ENCODE peak calls at places on chromosomes 1 and 21, in five cellular contexts. C is colonic mucosa; P is CD8-positive, alpha-beta T cell; K is uterus; U is fibroblast of the aortic adventitia. O is an unnamed sample.
A peak's percentile ranks its signal among the peaks of the same experiment; 100 is the strongest.

GRCh38 chr1:218625393-218625792 is 280.3 kb downstream of the TGFB2 start:
- DNase-seq in C (no peak), P (no peak), K (no peak), U (no peak), O (no peak)

GRCh38 chr1:15938628-15939161 is 37.2 kb downstream of the ZBTB17 start:
- DNase-seq in C (no peak), P (no peak), K (no peak), U (no peak), O (no peak)

GRCh38 chr1:197526736-197527371 is 248.4 kb downstream of the DENND1B start:
- DNase-seq in C (no peak), P (no peak), K (no peak), U (peak; percentile 63), O (no peak)

GRCh38 chr1:231026576-231026975 is 13.5 kb downstream of the FAM89A start:
- DNase-seq in C (no peak), P (no peak), K (no peak), U (no peak), O (no peak)

GRCh38 chr1:69824932-69825331 is 257.2 kb downstream of the LRRC7 start:
- DNase-seq in C (no peak), P (no peak), K (no peak), U (peak; percentile 5), O (no peak)

GRCh38 chr1:192807221-192807967 is 1.4 kb upstream of the RGS2 start:
- DNase-seq in C (no peak), P (no peak), K (no peak), U (peak; percentile 66), O (no peak)

GRCh38 chr1:8189931-8190483 is 127.9 kb upstream of the SLC45A1 start:
- DNase-seq in C (no peak), P (no peak), K (no peak), U (peak; percentile 48), O (no peak)

GRCh38 chr1:222224576-222224975 is 323.3 kb downstream of the HHIPL2 start:
- DNase-seq in C (no peak), P (no peak), K (no peak), U (peak; percentile 27), O (no peak)

GRCh38 chr1:2501041-2501819 is 25.1 kb downstream of the PLCH2 start:
- DNase-seq in C (no peak), P (no peak), K (no peak), U (no peak), O (no peak)

GRCh38 chr1:80445021-80445420 is 1355.7 kb upstream of the ADGRL2 start:
- DNase-seq in C (no peak), P (no peak), K (no peak), U (no peak), O (no peak)

GRCh38 chr1:226938903-226939438 is 1.1 kb upstream of the COQ8A start:
- DNase-seq in C (no peak), P (no peak), K (no peak), U (peak; percentile 73), O (no peak)

GRCh38 chr1:223772771-223773160 is 60.4 kb downstream of the CAPN2 start:
- DNase-seq in C (peak; percentile 11), P (no peak), K (no peak), U (no peak), O (no peak)

GRCh38 chr1:85243336-85243735 is 16.1 kb downstream of the C1orf52 start:
- DNase-seq in C (no peak), P (no peak), K (no peak), U (no peak), O (no peak)

GRCh38 chr1:197775282-197776262 is at the start of gene DENND1B:
- DNase-seq in C (peak; percentile 87), P (peak; percentile 56), K (peak; percentile 43), U (peak; percentile 43), O (peak; percentile 81)

GRCh38 chr1:93056214-93056613 is 22.9 kb upstream of the MTF2 start:
- DNase-seq in C (no peak), P (no peak), K (no peak), U (peak; percentile 43), O (no peak)

GRCh38 chr1:205270764-205271163 is 43.0 kb downstream of the TMCC2 start:
- DNase-seq in C (no peak), P (no peak), K (no peak), U (peak; percentile 50), O (no peak)

GRCh38 chr1:212514056-212514614 is 81.4 kb downstream of the NENF start:
- DNase-seq in C (peak; percentile 85), P (no peak), K (no peak), U (peak; percentile 15), O (no peak)

GRCh38 chr1:205648212-205648910 is 16.6 kb upstream of the ELK4 start:
- DNase-seq in C (no peak), P (no peak), K (no peak), U (no peak), O (no peak)

GRCh38 chr21:36847189-36847588 is 119.3 kb downstream of the HLCS start:
- DNase-seq in C (no peak), P (no peak), K (no peak), U (peak; percentile 73), O (no peak)

GRCh38 chr1:163170975-163171676 is 31.6 kb downstream of the RGS5 start:
- DNase-seq in C (no peak), P (no peak), K (no peak), U (peak; percentile 74), O (no peak)

GRCh38 chr1:13754510-13755103 is 54.6 kb downstream of the PRDM2 start:
- DNase-seq in C (no peak), P (no peak), K (no peak), U (peak; percentile 20), O (no peak)

GRCh38 chr21:17590443-17590842 is 22.3 kb downstream of the BTG3 start:
- DNase-seq in C (no peak), P (no peak), K (no peak), U (peak; percentile 78), O (no peak)

GRCh38 chr1:246151796-246152434 is 355.2 kb downstream of the SMYD3 start:
- DNase-seq in C (no peak), P (no peak), K (no peak), U (no peak), O (no peak)

GRCh38 chr21:39515684-39516083 is 63.9 kb downstream of the SH3BGR start:
- DNase-seq in C (no peak), P (no peak), K (no peak), U (no peak), O (no peak)

DNA sequence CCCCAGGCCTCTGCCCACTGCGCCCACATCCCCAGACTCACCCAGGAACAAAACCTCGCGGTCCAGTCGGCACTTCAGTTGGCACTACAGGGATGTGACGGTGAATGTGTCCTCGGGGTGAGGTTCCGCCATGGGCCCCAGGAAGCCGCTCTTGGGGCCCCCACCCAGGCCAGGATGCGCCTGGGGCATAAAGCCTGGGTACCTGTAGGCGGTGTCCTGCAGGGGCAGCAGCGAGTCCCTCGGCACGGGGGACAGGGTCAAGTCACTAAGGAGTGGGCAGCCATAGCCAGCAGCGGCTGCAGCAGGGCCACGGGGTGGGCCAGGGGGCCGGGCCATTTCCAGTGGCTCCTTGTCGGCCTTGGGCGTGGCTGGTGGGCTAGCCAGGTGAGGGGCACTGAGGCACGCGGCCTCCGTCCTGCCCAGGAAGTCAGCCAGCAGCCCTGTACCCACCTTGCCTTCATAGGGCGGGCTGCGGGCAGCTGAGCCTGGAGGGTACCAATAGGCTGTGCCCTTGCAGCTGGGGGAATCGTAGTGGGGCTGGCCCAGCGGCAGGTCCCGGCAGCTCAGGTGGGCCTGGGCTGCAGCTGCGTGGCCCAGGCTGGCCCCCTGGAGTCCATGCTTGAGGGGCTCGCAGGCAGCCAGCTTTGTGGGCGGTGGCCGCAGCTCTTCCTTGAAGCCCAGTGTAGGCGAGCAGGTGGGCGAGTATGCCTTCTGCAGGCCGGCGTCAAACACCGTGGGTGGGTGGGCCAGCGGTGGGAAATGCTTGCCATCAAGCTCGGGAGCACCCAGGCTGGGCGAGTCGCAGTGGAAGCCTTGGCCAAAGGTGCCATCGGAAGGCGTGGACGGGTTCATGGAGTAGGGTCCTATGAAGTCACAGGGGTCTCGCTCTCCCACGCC is 56.5 kb downstream of the AHDC1 start:
- DNase-seq in C (no peak), P (no peak), K (no peak), U (no peak), O (no peak)
- TF ChIP-seq CTCF in C (no peak), P (no peak), K (no peak), U (no peak), O (no peak)

DNA sequence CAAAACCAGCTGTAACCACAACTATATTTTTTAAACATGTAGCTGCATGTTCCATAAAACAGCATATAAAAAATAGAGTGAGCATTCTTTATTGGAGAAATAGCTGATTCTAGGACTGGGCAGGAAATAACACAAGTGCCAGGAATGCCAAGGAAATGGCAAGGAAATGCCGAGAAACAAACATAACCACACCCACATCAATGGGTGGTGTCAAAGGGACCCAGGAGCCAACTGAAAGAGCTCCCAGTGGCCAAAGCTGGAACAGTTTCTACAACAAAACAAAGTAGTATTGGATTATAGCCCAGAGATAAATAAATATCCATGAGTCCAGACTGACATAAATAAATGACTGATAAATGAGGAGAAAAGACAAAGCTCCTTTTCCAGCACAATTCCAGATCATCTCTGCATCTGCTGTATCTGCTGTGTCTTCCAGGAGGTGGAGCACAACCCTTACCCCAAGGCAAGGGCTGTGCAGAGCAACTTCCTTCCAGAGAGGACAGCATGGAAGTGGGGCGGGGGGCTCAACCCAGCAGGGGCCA is 28.1 kb downstream of the ADARB1 start:
- DNase-seq in C (peak; percentile 61), P (no peak), K (no peak), U (peak; percentile 77), O (no peak)
- TF ChIP-seq CTCF in C (peak; percentile 19), P (no peak), K (peak; percentile 22), U (peak; percentile 51), O (no peak)

DNA sequence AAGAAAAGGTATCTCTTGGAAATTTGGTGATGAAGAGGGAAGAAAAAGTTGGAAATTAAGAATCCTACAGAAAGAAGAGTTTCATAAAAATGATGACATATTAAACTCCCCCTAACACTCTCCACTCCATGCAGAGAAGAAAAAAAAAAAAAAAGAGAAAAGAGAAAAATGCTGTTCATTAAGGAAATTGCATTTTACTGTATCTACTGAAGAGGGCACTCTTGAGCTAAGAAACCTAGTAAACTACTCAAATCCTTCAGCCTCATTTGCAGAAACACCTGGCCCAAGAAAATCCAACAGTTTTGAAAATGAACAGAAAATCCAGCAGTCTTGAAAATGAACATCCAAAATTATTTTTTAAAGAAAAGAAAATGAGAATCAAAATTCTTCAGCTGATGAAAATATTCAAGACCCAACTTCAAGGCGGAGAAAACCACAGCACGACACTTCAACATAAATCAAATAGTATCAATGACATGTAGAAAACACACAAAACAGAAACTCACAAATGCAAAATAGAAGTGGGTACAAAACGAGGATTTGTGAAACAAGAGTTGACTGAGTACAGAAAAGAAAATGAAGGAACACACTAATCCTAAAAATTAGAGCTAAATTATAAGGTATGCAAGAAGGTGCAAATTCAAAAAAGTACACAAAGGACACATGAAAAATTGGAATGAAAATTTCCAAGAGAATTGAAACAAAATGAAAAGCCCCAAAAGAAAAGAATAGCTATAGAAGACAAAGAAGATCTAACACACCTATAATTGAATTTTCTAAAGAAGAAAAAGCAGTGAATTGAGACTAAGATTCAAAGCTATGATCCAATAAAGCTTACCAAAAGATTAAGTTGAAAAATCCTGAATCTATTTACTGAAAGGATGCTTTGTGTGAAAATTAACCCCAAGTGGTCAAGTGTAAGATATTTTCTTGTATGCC is 73.2 kb upstream of the DNAJC6 start:
- DNase-seq in C (no peak), P (no peak), K (no peak), U (peak; percentile 47), O (no peak)
- TF ChIP-seq CTCF in C (peak; percentile 33), P (peak; percentile 33), K (no peak), U (peak; percentile 33), O (no peak)

DNA sequence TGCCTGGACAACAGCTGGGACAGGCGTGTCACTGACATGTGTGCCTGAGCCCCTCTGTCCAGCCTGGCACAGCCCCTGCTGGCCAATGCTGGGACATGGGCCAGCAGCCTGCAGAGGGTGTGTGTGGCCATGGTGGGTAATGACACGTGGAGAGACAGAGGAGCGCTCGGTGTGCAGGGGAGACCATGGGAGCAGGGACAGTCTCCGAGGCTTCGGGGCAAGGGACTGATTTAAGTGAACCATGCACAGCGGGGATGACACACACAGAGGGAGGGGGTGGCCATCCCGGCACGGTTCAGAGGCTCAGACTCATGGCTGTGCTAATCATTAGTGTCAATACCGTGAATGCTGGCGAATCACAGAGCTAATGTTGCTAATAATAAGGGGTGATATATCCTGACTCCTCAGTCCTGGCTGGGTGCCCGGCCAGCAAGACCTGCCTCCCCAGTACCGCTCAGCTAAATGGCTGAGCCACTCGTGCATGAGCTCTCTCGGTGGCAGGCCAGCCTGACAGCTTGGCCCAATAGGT is 41.6 kb downstream of the IGSF21 start:
- DNase-seq in C (no peak), P (no peak), K (no peak), U (no peak), O (no peak)
- TF ChIP-seq CTCF in C (no peak), P (no peak), K (no peak), U (no peak), O (no peak)